ENCODE peak calls at places on chromosomes 7 and 10, in ten cellular contexts. One of them, this sample, is unnamed.

GRCh38 chr10:122413325-122413724 is 38.8 kb downstream of the PLEKHA1 start:
- DNase-seq in naive B cell: no peak
- DNase-seq in GM23248: no peak
- DNase-seq in T-helper 9 cell: no peak
- DNase-seq in NCI-H748 treated with DMSO at 0.1 percent for 48 hours: no peak
- DNase-seq in activated naive CD4-positive, alpha-beta T cell treated with anti-CD3 and anti-CD28 coated beads, Interleukin-2, amount 50 U/mL, for 16 hours: no peak
- DNase-seq in NCI-H1105: no peak
- DNase-seq in NCI-H510A treated with DMSO at 0.1 percent for 48 hours: no peak
- DNase-seq in fibroblast of pulmonary artery: no peak
- DNase-seq in NCI-H1930: no peak
- DNase-seq in this sample: no peak

GRCh38 chr10:5305374-5305773 is 59.4 kb upstream of the UCN3 start:
- DNase-seq in NCI-H510A treated with DMSO at 0.1 percent for 48 hours: no peak
- DNase-seq in NCI-H1930: no peak
- DNase-seq in NCI-H1105: no peak
- DNase-seq in activated naive CD4-positive, alpha-beta T cell treated with anti-CD3 and anti-CD28 coated beads, Interleukin-2, amount 50 U/mL, for 16 hours: no peak
- DNase-seq in NCI-H748 treated with DMSO at 0.1 percent for 48 hours: no peak
- DNase-seq in naive B cell: no peak
- DNase-seq in GM23248: peak
- DNase-seq in T-helper 9 cell: no peak
- DNase-seq in fibroblast of pulmonary artery: no peak
- DNase-seq in this sample: no peak

GRCh38 chr7:81140206-81140605 is 221.4 kb upstream of the SEMA3C start:
- DNase-seq in NCI-H748 treated with DMSO at 0.1 percent for 48 hours: no peak
- DNase-seq in NCI-H1105: no peak
- DNase-seq in activated naive CD4-positive, alpha-beta T cell treated with anti-CD3 and anti-CD28 coated beads, Interleukin-2, amount 50 U/mL, for 16 hours: no peak
- DNase-seq in GM23248: no peak
- DNase-seq in T-helper 9 cell: no peak
- DNase-seq in NCI-H510A treated with DMSO at 0.1 percent for 48 hours: no peak
- DNase-seq in naive B cell: no peak
- DNase-seq in NCI-H1930: no peak
- DNase-seq in fibroblast of pulmonary artery: no peak
- DNase-seq in this sample: no peak

GRCh38 chr10:24209946-24210491 is 1.1 kb downstream of the KIAA1217 start:
- DNase-seq in GM23248: peak
- DNase-seq in activated naive CD4-positive, alpha-beta T cell treated with anti-CD3 and anti-CD28 coated beads, Interleukin-2, amount 50 U/mL, for 16 hours: peak
- DNase-seq in T-helper 9 cell: no peak
- DNase-seq in NCI-H748 treated with DMSO at 0.1 percent for 48 hours: no peak
- DNase-seq in NCI-H510A treated with DMSO at 0.1 percent for 48 hours: no peak
- DNase-seq in NCI-H1105: no peak
- DNase-seq in naive B cell: no peak
- DNase-seq in fibroblast of pulmonary artery: peak
- DNase-seq in NCI-H1930: no peak
- DNase-seq in this sample: no peak

GRCh38 chr10:30637881-30638467 is 8.4 kb upstream of the LYZL2 start:
- DNase-seq in GM23248: peak
- DNase-seq in NCI-H748 treated with DMSO at 0.1 percent for 48 hours: no peak
- DNase-seq in fibroblast of pulmonary artery: peak
- DNase-seq in NCI-H510A treated with DMSO at 0.1 percent for 48 hours: no peak
- DNase-seq in NCI-H1930: no peak
- DNase-seq in naive B cell: no peak
- DNase-seq in NCI-H1105: no peak
- DNase-seq in activated naive CD4-positive, alpha-beta T cell treated with anti-CD3 and anti-CD28 coated beads, Interleukin-2, amount 50 U/mL, for 16 hours: no peak
- DNase-seq in T-helper 9 cell: no peak
- DNase-seq in this sample: no peak

GRCh38 chr7:22487978-22488642 is 11.9 kb downstream of the STEAP1B start:
- DNase-seq in naive B cell: no peak
- DNase-seq in NCI-H1930: no peak
- DNase-seq in GM23248: no peak
- DNase-seq in fibroblast of pulmonary artery: no peak
- DNase-seq in activated naive CD4-positive, alpha-beta T cell treated with anti-CD3 and anti-CD28 coated beads, Interleukin-2, amount 50 U/mL, for 16 hours: no peak
- DNase-seq in NCI-H510A treated with DMSO at 0.1 percent for 48 hours: no peak
- DNase-seq in NCI-H1105: no peak
- DNase-seq in NCI-H748 treated with DMSO at 0.1 percent for 48 hours: no peak
- DNase-seq in T-helper 9 cell: no peak
- DNase-seq in this sample: no peak

GRCh38 chr7:95749515-95749914 is 22.8 kb upstream of the DYNC1I1 start:
- DNase-seq in T-helper 9 cell: no peak
- DNase-seq in fibroblast of pulmonary artery: no peak
- DNase-seq in GM23248: no peak
- DNase-seq in naive B cell: no peak
- DNase-seq in NCI-H510A treated with DMSO at 0.1 percent for 48 hours: no peak
- DNase-seq in NCI-H1930: no peak
- DNase-seq in NCI-H1105: no peak
- DNase-seq in activated naive CD4-positive, alpha-beta T cell treated with anti-CD3 and anti-CD28 coated beads, Interleukin-2, amount 50 U/mL, for 16 hours: no peak
- DNase-seq in NCI-H748 treated with DMSO at 0.1 percent for 48 hours: no peak
- DNase-seq in this sample: no peak

GRCh38 chr10:8369666-8370065 is 315.2 kb downstream of the GATA3 start:
- DNase-seq in NCI-H748 treated with DMSO at 0.1 percent for 48 hours: no peak
- DNase-seq in GM23248: no peak
- DNase-seq in activated naive CD4-positive, alpha-beta T cell treated with anti-CD3 and anti-CD28 coated beads, Interleukin-2, amount 50 U/mL, for 16 hours: no peak
- DNase-seq in NCI-H510A treated with DMSO at 0.1 percent for 48 hours: no peak
- DNase-seq in naive B cell: no peak
- DNase-seq in NCI-H1105: no peak
- DNase-seq in NCI-H1930: no peak
- DNase-seq in T-helper 9 cell: no peak
- DNase-seq in fibroblast of pulmonary artery: peak
- DNase-seq in this sample: no peak

GRCh38 chr10:412109-412508 is 276.9 kb downstream of the ZMYND11 start:
- DNase-seq in GM23248: no peak
- DNase-seq in NCI-H748 treated with DMSO at 0.1 percent for 48 hours: no peak
- DNase-seq in T-helper 9 cell: no peak
- DNase-seq in NCI-H1105: no peak
- DNase-seq in fibroblast of pulmonary artery: no peak
- DNase-seq in NCI-H510A treated with DMSO at 0.1 percent for 48 hours: no peak
- DNase-seq in activated naive CD4-positive, alpha-beta T cell treated with anti-CD3 and anti-CD28 coated beads, Interleukin-2, amount 50 U/mL, for 16 hours: no peak
- DNase-seq in naive B cell: no peak
- DNase-seq in NCI-H1930: no peak
- DNase-seq in this sample: no peak

GRCh38 chr7:124155400-124156022 is 122.6 kb upstream of the TMEM229A start:
- DNase-seq in NCI-H748 treated with DMSO at 0.1 percent for 48 hours: peak
- DNase-seq in activated naive CD4-positive, alpha-beta T cell treated with anti-CD3 and anti-CD28 coated beads, Interleukin-2, amount 50 U/mL, for 16 hours: no peak
- DNase-seq in fibroblast of pulmonary artery: peak
- DNase-seq in naive B cell: no peak
- DNase-seq in NCI-H1105: peak
- DNase-seq in NCI-H510A treated with DMSO at 0.1 percent for 48 hours: peak
- DNase-seq in T-helper 9 cell: no peak
- DNase-seq in NCI-H1930: peak
- DNase-seq in GM23248: peak
- DNase-seq in this sample: peak

GRCh38 chr10:43110318-43111071 is 27.8 kb upstream of the CSGALNACT2 start:
- DNase-seq in activated naive CD4-positive, alpha-beta T cell treated with anti-CD3 and anti-CD28 coated beads, Interleukin-2, amount 50 U/mL, for 16 hours: no peak
- DNase-seq in NCI-H1105: no peak
- DNase-seq in NCI-H1930: no peak
- DNase-seq in NCI-H510A treated with DMSO at 0.1 percent for 48 hours: no peak
- DNase-seq in T-helper 9 cell: no peak
- DNase-seq in NCI-H748 treated with DMSO at 0.1 percent for 48 hours: no peak
- DNase-seq in naive B cell: no peak
- DNase-seq in fibroblast of pulmonary artery: peak
- DNase-seq in GM23248: peak
- DNase-seq in this sample: no peak

GRCh38 chr7:1346851-1347250 is 112.4 kb downstream of the MICALL2 start:
- DNase-seq in GM23248: no peak
- DNase-seq in activated naive CD4-positive, alpha-beta T cell treated with anti-CD3 and anti-CD28 coated beads, Interleukin-2, amount 50 U/mL, for 16 hours: no peak
- DNase-seq in T-helper 9 cell: no peak
- DNase-seq in fibroblast of pulmonary artery: no peak
- DNase-seq in NCI-H1930: no peak
- DNase-seq in NCI-H1105: no peak
- DNase-seq in NCI-H510A treated with DMSO at 0.1 percent for 48 hours: no peak
- DNase-seq in NCI-H748 treated with DMSO at 0.1 percent for 48 hours: no peak
- DNase-seq in naive B cell: no peak
- DNase-seq in this sample: no peak

GRCh38 chr7:32381024-32381601 is 109.1 kb downstream of the LSM5 start:
- DNase-seq in NCI-H510A treated with DMSO at 0.1 percent for 48 hours: no peak
- DNase-seq in activated naive CD4-positive, alpha-beta T cell treated with anti-CD3 and anti-CD28 coated beads, Interleukin-2, amount 50 U/mL, for 16 hours: no peak
- DNase-seq in NCI-H1930: no peak
- DNase-seq in NCI-H748 treated with DMSO at 0.1 percent for 48 hours: no peak
- DNase-seq in fibroblast of pulmonary artery: no peak
- DNase-seq in naive B cell: no peak
- DNase-seq in NCI-H1105: no peak
- DNase-seq in GM23248: no peak
- DNase-seq in T-helper 9 cell: no peak
- DNase-seq in this sample: no peak

GRCh38 chr10:47253030-47253637 is 46.9 kb upstream of the GDF10 start:
- DNase-seq in NCI-H1105: no peak
- DNase-seq in GM23248: no peak
- DNase-seq in activated naive CD4-positive, alpha-beta T cell treated with anti-CD3 and anti-CD28 coated beads, Interleukin-2, amount 50 U/mL, for 16 hours: no peak
- DNase-seq in T-helper 9 cell: no peak
- DNase-seq in fibroblast of pulmonary artery: no peak
- DNase-seq in NCI-H510A treated with DMSO at 0.1 percent for 48 hours: no peak
- DNase-seq in NCI-H748 treated with DMSO at 0.1 percent for 48 hours: no peak
- DNase-seq in naive B cell: no peak
- DNase-seq in NCI-H1930: no peak
- DNase-seq in this sample: no peak

GRCh38 chr7:52479990-52480389 is 555.4 kb upstream of the POM121L12 start:
- DNase-seq in NCI-H510A treated with DMSO at 0.1 percent for 48 hours: no peak
- DNase-seq in naive B cell: no peak
- DNase-seq in fibroblast of pulmonary artery: no peak
- DNase-seq in activated naive CD4-positive, alpha-beta T cell treated with anti-CD3 and anti-CD28 coated beads, Interleukin-2, amount 50 U/mL, for 16 hours: no peak
- DNase-seq in GM23248: no peak
- DNase-seq in NCI-H1105: no peak
- DNase-seq in NCI-H748 treated with DMSO at 0.1 percent for 48 hours: no peak
- DNase-seq in NCI-H1930: no peak
- DNase-seq in T-helper 9 cell: no peak
- DNase-seq in this sample: no peak

GRCh38 chr7:85186083-85186520 is 754 bp downstream of the SEMA3D start:
- DNase-seq in GM23248: peak
- DNase-seq in NCI-H510A treated with DMSO at 0.1 percent for 48 hours: peak
- DNase-seq in T-helper 9 cell: no peak
- DNase-seq in NCI-H1105: peak
- DNase-seq in NCI-H748 treated with DMSO at 0.1 percent for 48 hours: peak
- DNase-seq in NCI-H1930: no peak
- DNase-seq in activated naive CD4-positive, alpha-beta T cell treated with anti-CD3 and anti-CD28 coated beads, Interleukin-2, amount 50 U/mL, for 16 hours: no peak
- DNase-seq in fibroblast of pulmonary artery: peak
- DNase-seq in naive B cell: no peak
- DNase-seq in this sample: no peak

GRCh38 chr10:79192677-79193003 is 123.9 kb downstream of the ZMIZ1 start:
- DNase-seq in GM23248: peak
- DNase-seq in fibroblast of pulmonary artery: peak
- DNase-seq in T-helper 9 cell: no peak
- DNase-seq in activated naive CD4-positive, alpha-beta T cell treated with anti-CD3 and anti-CD28 coated beads, Interleukin-2, amount 50 U/mL, for 16 hours: no peak
- DNase-seq in NCI-H748 treated with DMSO at 0.1 percent for 48 hours: no peak
- DNase-seq in naive B cell: no peak
- DNase-seq in NCI-H1930: no peak
- DNase-seq in NCI-H1105: no peak
- DNase-seq in NCI-H510A treated with DMSO at 0.1 percent for 48 hours: no peak
- DNase-seq in this sample: no peak

GRCh38 chr10:48289652-48290238 is 15.2 kb upstream of the FRMPD2 start:
- DNase-seq in NCI-H1105: no peak
- DNase-seq in NCI-H510A treated with DMSO at 0.1 percent for 48 hours: peak
- DNase-seq in T-helper 9 cell: peak
- DNase-seq in NCI-H1930: peak
- DNase-seq in activated naive CD4-positive, alpha-beta T cell treated with anti-CD3 and anti-CD28 coated beads, Interleukin-2, amount 50 U/mL, for 16 hours: peak
- DNase-seq in GM23248: peak
- DNase-seq in NCI-H748 treated with DMSO at 0.1 percent for 48 hours: peak
- DNase-seq in fibroblast of pulmonary artery: peak
- DNase-seq in naive B cell: no peak
- DNase-seq in this sample: no peak

GRCh38 chr7:21547511-21547910 is 4.7 kb downstream of the DNAH11 start:
- DNase-seq in activated naive CD4-positive, alpha-beta T cell treated with anti-CD3 and anti-CD28 coated beads, Interleukin-2, amount 50 U/mL, for 16 hours: no peak
- DNase-seq in NCI-H748 treated with DMSO at 0.1 percent for 48 hours: no peak
- DNase-seq in naive B cell: no peak
- DNase-seq in NCI-H510A treated with DMSO at 0.1 percent for 48 hours: no peak
- DNase-seq in NCI-H1105: no peak
- DNase-seq in fibroblast of pulmonary artery: peak
- DNase-seq in NCI-H1930: no peak
- DNase-seq in T-helper 9 cell: no peak
- DNase-seq in GM23248: no peak
- DNase-seq in this sample: no peak

GRCh38 chr7:138919256-138919655 is 61.9 kb downstream of the KIAA1549 start:
- DNase-seq in NCI-H1930: no peak
- DNase-seq in NCI-H748 treated with DMSO at 0.1 percent for 48 hours: no peak
- DNase-seq in NCI-H1105: no peak
- DNase-seq in fibroblast of pulmonary artery: no peak
- DNase-seq in naive B cell: no peak
- DNase-seq in NCI-H510A treated with DMSO at 0.1 percent for 48 hours: no peak
- DNase-seq in activated naive CD4-positive, alpha-beta T cell treated with anti-CD3 and anti-CD28 coated beads, Interleukin-2, amount 50 U/mL, for 16 hours: no peak
- DNase-seq in GM23248: peak
- DNase-seq in T-helper 9 cell: no peak
- DNase-seq in this sample: no peak

GRCh38 chr7:46165281-46165680 is 244.2 kb upstream of the IGFBP3 start:
- DNase-seq in GM23248: peak
- DNase-seq in activated naive CD4-positive, alpha-beta T cell treated with anti-CD3 and anti-CD28 coated beads, Interleukin-2, amount 50 U/mL, for 16 hours: no peak
- DNase-seq in NCI-H510A treated with DMSO at 0.1 percent for 48 hours: no peak
- DNase-seq in NCI-H1930: no peak
- DNase-seq in NCI-H1105: no peak
- DNase-seq in T-helper 9 cell: no peak
- DNase-seq in fibroblast of pulmonary artery: peak
- DNase-seq in naive B cell: no peak
- DNase-seq in NCI-H748 treated with DMSO at 0.1 percent for 48 hours: no peak
- DNase-seq in this sample: no peak

GRCh38 chr7:139619367-139619657 is 95.8 kb downstream of the CLEC2L start:
- DNase-seq in NCI-H1105: no peak
- DNase-seq in NCI-H748 treated with DMSO at 0.1 percent for 48 hours: no peak
- DNase-seq in T-helper 9 cell: no peak
- DNase-seq in GM23248: peak
- DNase-seq in NCI-H1930: no peak
- DNase-seq in fibroblast of pulmonary artery: peak
- DNase-seq in naive B cell: no peak
- DNase-seq in activated naive CD4-positive, alpha-beta T cell treated with anti-CD3 and anti-CD28 coated beads, Interleukin-2, amount 50 U/mL, for 16 hours: no peak
- DNase-seq in NCI-H510A treated with DMSO at 0.1 percent for 48 hours: no peak
- DNase-seq in this sample: no peak

GRCh38 chr7:415646-416525 is 103.8 kb downstream of the PDGFA start:
- DNase-seq in NCI-H1105: no peak
- DNase-seq in GM23248: no peak
- DNase-seq in NCI-H748 treated with DMSO at 0.1 percent for 48 hours: no peak
- DNase-seq in T-helper 9 cell: no peak
- DNase-seq in activated naive CD4-positive, alpha-beta T cell treated with anti-CD3 and anti-CD28 coated beads, Interleukin-2, amount 50 U/mL, for 16 hours: no peak
- DNase-seq in NCI-H510A treated with DMSO at 0.1 percent for 48 hours: no peak
- DNase-seq in NCI-H1930: no peak
- DNase-seq in fibroblast of pulmonary artery: no peak
- DNase-seq in naive B cell: no peak
- DNase-seq in this sample: no peak

GRCh38 chr7:16739863-16740622 is 13.5 kb upstream of the TSPAN13 start:
- DNase-seq in naive B cell: no peak
- DNase-seq in NCI-H510A treated with DMSO at 0.1 percent for 48 hours: no peak
- DNase-seq in NCI-H1930: no peak
- DNase-seq in NCI-H748 treated with DMSO at 0.1 percent for 48 hours: no peak
- DNase-seq in NCI-H1105: no peak
- DNase-seq in GM23248: peak
- DNase-seq in T-helper 9 cell: no peak
- DNase-seq in activated naive CD4-positive, alpha-beta T cell treated with anti-CD3 and anti-CD28 coated beads, Interleukin-2, amount 50 U/mL, for 16 hours: no peak
- DNase-seq in fibroblast of pulmonary artery: peak
- DNase-seq in this sample: no peak

GRCh38 chr10:90665905-90666662 is 191.8 kb downstream of the HTR7 start:
- DNase-seq in naive B cell: no peak
- DNase-seq in NCI-H1105: no peak
- DNase-seq in GM23248: no peak
- DNase-seq in NCI-H748 treated with DMSO at 0.1 percent for 48 hours: no peak
- DNase-seq in NCI-H1930: no peak
- DNase-seq in NCI-H510A treated with DMSO at 0.1 percent for 48 hours: peak
- DNase-seq in activated naive CD4-positive, alpha-beta T cell treated with anti-CD3 and anti-CD28 coated beads, Interleukin-2, amount 50 U/mL, for 16 hours: no peak
- DNase-seq in fibroblast of pulmonary artery: no peak
- DNase-seq in T-helper 9 cell: no peak
- DNase-seq in this sample: no peak

GRCh38 chr7:23893172-23893941 is 183.3 kb downstream of the STK31 start:
- DNase-seq in activated naive CD4-positive, alpha-beta T cell treated with anti-CD3 and anti-CD28 coated beads, Interleukin-2, amount 50 U/mL, for 16 hours: no peak
- DNase-seq in naive B cell: no peak
- DNase-seq in NCI-H1930: no peak
- DNase-seq in T-helper 9 cell: no peak
- DNase-seq in fibroblast of pulmonary artery: peak
- DNase-seq in NCI-H1105: no peak
- DNase-seq in NCI-H748 treated with DMSO at 0.1 percent for 48 hours: no peak
- DNase-seq in NCI-H510A treated with DMSO at 0.1 percent for 48 hours: no peak
- DNase-seq in GM23248: peak
- DNase-seq in this sample: no peak